ENCODE peak calls at places on chromosomes 16 and 17, in six cellular contexts. One of them, this sample, is unnamed.

GRCh38 chr17:77145635-77146632 is 5.2 kb downstream of the SEC14L1 start:
- DNase-seq in H1: no peak
- DNase-seq in HepG2: peak; percentile 70
- DNase-seq in K562: no peak
- DNase-seq in GM12878: peak; percentile 71
- DNase-seq in IMR-90: peak; percentile 76
- DNase-seq in this sample: peak; percentile 44

GRCh38 chr17:4643676-4644075 is 2.2 kb upstream of the ALOX15 start:
- DNase-seq in IMR-90: no peak
- DNase-seq in H1: no peak
- DNase-seq in HepG2: peak; percentile 13
- DNase-seq in K562: no peak
- DNase-seq in GM12878: no peak
- DNase-seq in this sample: no peak

GRCh38 chr16:22813946-22814325 is at the start of gene HS3ST2:
- DNase-seq in HepG2: no peak
- DNase-seq in K562: no peak
- DNase-seq in H1: peak; percentile 36
- DNase-seq in IMR-90: no peak
- DNase-seq in GM12878: no peak
- DNase-seq in this sample: peak; percentile 90

GRCh38 chr17:68399638-68400403 is 57.5 kb downstream of the WIPI1 start:
- DNase-seq in H1: no peak
- DNase-seq in GM12878: no peak
- DNase-seq in K562: no peak
- DNase-seq in HepG2: no peak
- DNase-seq in IMR-90: peak; percentile 57
- DNase-seq in this sample: no peak

GRCh38 chr16:55499951-55500350 is 8.9 kb upstream of the LPCAT2 start:
- DNase-seq in HepG2: no peak
- DNase-seq in K562: peak; percentile 1
- DNase-seq in H1: no peak
- DNase-seq in IMR-90: peak; percentile 99
- DNase-seq in GM12878: no peak
- DNase-seq in this sample: no peak

GRCh38 chr16:19524356-19524865 is 669 bp downstream of the CCP110 start:
- DNase-seq in H1: no peak
- DNase-seq in GM12878: no peak
- DNase-seq in K562: no peak
- DNase-seq in HepG2: no peak
- DNase-seq in IMR-90: no peak
- DNase-seq in this sample: peak; percentile 19

GRCh38 chr17:46929413-46929812 is 6.5 kb downstream of the GOSR2 start:
- DNase-seq in GM12878: no peak
- DNase-seq in K562: no peak
- DNase-seq in H1: no peak
- DNase-seq in HepG2: no peak
- DNase-seq in IMR-90: peak; percentile 48
- DNase-seq in this sample: no peak

GRCh38 chr16:50274771-50275415 is 8.5 kb downstream of the ADCY7 start:
- DNase-seq in HepG2: no peak
- DNase-seq in GM12878: no peak
- DNase-seq in H1: no peak
- DNase-seq in IMR-90: no peak
- DNase-seq in K562: no peak
- DNase-seq in this sample: no peak

GRCh38 chr16:8905795-8906591 is 23.8 kb downstream of the LITAFD start:
- DNase-seq in GM12878: no peak
- DNase-seq in H1: no peak
- DNase-seq in HepG2: peak; percentile 32
- DNase-seq in K562: peak; percentile 44
- DNase-seq in IMR-90: no peak
- DNase-seq in this sample: no peak

GRCh38 chr16:78352184-78352583 is 252.7 kb downstream of the WWOX start:
- DNase-seq in H1: no peak
- DNase-seq in IMR-90: no peak
- DNase-seq in GM12878: no peak
- DNase-seq in K562: no peak
- DNase-seq in HepG2: no peak
- DNase-seq in this sample: no peak

GRCh38 chr16:65624696-65625095 is 502.8 kb upstream of the CDH11 start:
- DNase-seq in IMR-90: no peak
- DNase-seq in GM12878: no peak
- DNase-seq in H1: no peak
- DNase-seq in HepG2: no peak
- DNase-seq in K562: no peak
- DNase-seq in this sample: no peak

GRCh38 chr16:194516-194915 is 14.3 kb downstream of the HBQ1 start:
- DNase-seq in HepG2: no peak
- DNase-seq in K562: no peak
- DNase-seq in IMR-90: peak; percentile 29
- DNase-seq in H1: no peak
- DNase-seq in GM12878: no peak
- DNase-seq in this sample: no peak

GRCh38 chr16:85777583-85778310 is 21.6 kb downstream of the EMC8 start:
- DNase-seq in K562: no peak
- DNase-seq in GM12878: no peak
- DNase-seq in HepG2: no peak
- DNase-seq in H1: no peak
- DNase-seq in IMR-90: peak; percentile 58
- DNase-seq in this sample: no peak

GRCh38 chr17:55167024-55167721 is 97.6 kb upstream of the HLF start:
- DNase-seq in GM12878: no peak
- DNase-seq in K562: no peak
- DNase-seq in H1: no peak
- DNase-seq in HepG2: no peak
- DNase-seq in IMR-90: no peak
- DNase-seq in this sample: no peak

GRCh38 chr17:17789828-17790672 is 46.7 kb downstream of the SREBF1 start:
- DNase-seq in H1: no peak
- DNase-seq in GM12878: no peak
- DNase-seq in HepG2: no peak
- DNase-seq in K562: no peak
- DNase-seq in IMR-90: no peak
- DNase-seq in this sample: peak; percentile 65

GRCh38 chr16:4319454-4319853 is 3.6 kb downstream of the GLIS2 start:
- DNase-seq in K562: no peak
- DNase-seq in IMR-90: no peak
- DNase-seq in GM12878: no peak
- DNase-seq in HepG2: no peak
- DNase-seq in H1: no peak
- DNase-seq in this sample: no peak

GRCh38 chr17:57045868-57046671 is 39.0 kb upstream of the AKAP1 start:
- DNase-seq in GM12878: no peak
- DNase-seq in HepG2: no peak
- DNase-seq in H1: no peak
- DNase-seq in IMR-90: no peak
- DNase-seq in K562: no peak
- DNase-seq in this sample: peak; percentile 52

GRCh38 chr16:2483160-2483559 is 8.2 kb downstream of the TBC1D24 start:
- DNase-seq in IMR-90: peak; percentile 27
- DNase-seq in GM12878: no peak
- DNase-seq in H1: no peak
- DNase-seq in K562: no peak
- DNase-seq in HepG2: no peak
- DNase-seq in this sample: peak; percentile 78

DNA sequence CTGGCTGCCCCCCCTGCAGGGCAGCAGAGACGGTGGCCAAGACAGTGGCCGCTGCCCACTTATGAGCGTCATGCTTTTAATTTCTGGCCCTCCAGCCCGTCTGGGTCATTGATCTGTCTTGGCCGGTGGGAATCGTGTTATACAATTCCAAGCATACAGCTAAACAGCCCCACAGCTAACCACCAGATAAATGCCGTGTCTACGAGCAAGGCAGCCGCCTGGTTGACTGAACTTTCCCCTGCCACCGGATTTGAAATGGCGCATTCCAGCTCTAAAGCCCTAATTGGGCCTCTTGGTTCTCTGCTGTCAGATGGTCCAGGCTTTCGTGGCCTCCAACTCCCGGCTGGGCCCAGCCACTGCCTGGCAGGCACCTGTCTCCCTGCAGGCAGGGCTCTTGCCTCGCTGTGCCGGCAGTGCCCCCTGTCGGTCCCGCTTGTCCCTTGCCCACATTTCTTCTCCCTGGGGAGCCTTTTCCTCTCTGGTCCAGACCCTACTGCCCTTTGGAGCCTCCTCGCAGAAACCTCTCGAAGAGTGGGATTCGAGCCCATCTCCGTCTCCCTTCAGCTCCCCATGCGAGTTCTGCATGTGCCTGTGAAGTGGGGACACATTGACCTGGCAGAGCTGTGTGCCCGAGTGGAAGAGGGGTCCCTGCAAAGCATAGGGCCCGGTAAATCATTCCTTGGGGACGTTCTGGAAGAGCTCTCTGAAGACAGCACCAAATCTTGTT is 1.8 kb upstream of the RBFOX3 start:
- DNase-seq in IMR-90: peak; percentile 5
- DNase-seq in HepG2: peak; percentile 46
- DNase-seq in K562: peak; percentile 81
- DNase-seq in GM12878: no peak
- DNase-seq in H1: peak; percentile 78
- DNase-seq in this sample: peak; percentile 92
- TF ChIP-seq USF2 in IMR-90: no peak
- TF ChIP-seq USF2 in HepG2: no peak
- TF ChIP-seq USF2 in K562: no peak
- TF ChIP-seq USF2 in GM12878: no peak
- TF ChIP-seq USF2 in H1: no peak
- TF ChIP-seq USF2 in this sample: no peak

GRCh38 chr17:48006936-48007703 is 30.5 kb downstream of the COPZ2 start:
- DNase-seq in IMR-90: no peak
- DNase-seq in H1: no peak
- DNase-seq in HepG2: no peak
- DNase-seq in GM12878: no peak
- DNase-seq in K562: no peak
- DNase-seq in this sample: no peak

GRCh38 chr17:48002208-48002919 is 31.5 kb downstream of the CDK5RAP3 start:
- DNase-seq in H1: no peak
- DNase-seq in HepG2: peak; percentile 50
- DNase-seq in GM12878: peak; percentile 75
- DNase-seq in IMR-90: peak; percentile 87
- DNase-seq in K562: peak; percentile 43
- DNase-seq in this sample: no peak

GRCh38 chr17:48003686-48004120 is 32.8 kb downstream of the CDK5RAP3 start:
- DNase-seq in HepG2: no peak
- DNase-seq in H1: no peak
- DNase-seq in IMR-90: no peak
- DNase-seq in K562: no peak
- DNase-seq in GM12878: no peak
- DNase-seq in this sample: no peak

GRCh38 chr17:48002920-48003685 is 32.2 kb downstream of the CDK5RAP3 start:
- DNase-seq in K562: no peak
- DNase-seq in H1: no peak
- DNase-seq in HepG2: no peak
- DNase-seq in IMR-90: no peak
- DNase-seq in GM12878: no peak
- DNase-seq in this sample: peak; percentile 86

GRCh38 chr17:48004973-48005372 is 32.6 kb downstream of the COPZ2 start:
- DNase-seq in K562: no peak
- DNase-seq in IMR-90: no peak
- DNase-seq in H1: no peak
- DNase-seq in HepG2: no peak
- DNase-seq in GM12878: no peak
- DNase-seq in this sample: no peak
- H3K9ac ChIP-seq in K562: no peak overlapping the region
- H3K9ac ChIP-seq in IMR-90: no peak overlapping the region
- H3K9ac ChIP-seq in H1: no peak overlapping the region
- H3K9ac ChIP-seq in HepG2: no peak overlapping the region
- H3K9ac ChIP-seq in GM12878: no peak overlapping the region
- H3K9ac ChIP-seq in this sample: peak overlapping the region; percentile 21

DNA sequence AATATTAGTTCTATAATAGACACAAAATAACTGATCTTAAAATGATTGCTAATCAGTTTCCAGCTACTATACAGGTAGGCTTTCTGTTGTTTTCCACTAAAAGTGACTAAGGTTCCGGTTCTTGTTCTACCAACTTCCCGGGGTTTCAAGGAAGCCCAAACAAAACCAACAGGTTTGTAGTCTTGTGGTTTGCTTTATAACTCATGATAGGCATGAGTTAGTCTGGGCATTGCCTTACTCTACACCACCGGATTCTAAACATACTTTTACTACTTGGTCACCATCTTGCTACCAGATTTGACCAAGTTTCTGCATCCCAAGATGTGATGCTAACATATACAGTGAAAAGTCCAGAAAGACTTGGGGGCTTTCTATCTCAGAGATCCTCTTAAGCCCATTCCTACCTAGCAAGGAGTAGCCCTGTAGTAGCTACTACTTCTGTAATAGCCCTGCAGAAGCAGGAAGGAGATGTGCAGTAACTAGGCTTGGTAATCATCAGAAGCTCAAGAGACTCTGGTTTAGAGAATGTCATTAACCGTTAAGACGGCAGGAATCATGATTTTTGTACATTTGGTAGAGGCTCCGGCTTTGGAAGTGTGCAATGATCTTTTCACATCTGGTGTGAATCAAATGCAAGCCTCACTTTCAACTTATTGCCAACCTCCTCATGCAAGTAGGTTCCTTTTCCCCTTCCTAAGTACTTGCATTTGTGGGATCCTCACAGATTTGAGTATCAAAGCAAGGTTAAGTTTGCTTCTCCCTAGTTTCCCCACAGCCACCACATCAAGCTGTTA is 1.6 kb downstream of the FAM117A start:
- DNase-seq in GM12878: no peak
- DNase-seq in HepG2: no peak
- DNase-seq in H1: no peak
- DNase-seq in K562: no peak
- DNase-seq in IMR-90: peak; percentile 12
- DNase-seq in this sample: no peak
- TF ChIP-seq USF2 in GM12878: no peak
- TF ChIP-seq USF2 in HepG2: no peak
- TF ChIP-seq USF2 in H1: no peak
- TF ChIP-seq USF2 in K562: no peak
- TF ChIP-seq USF2 in IMR-90: no peak
- TF ChIP-seq USF2 in this sample: no peak

GRCh38 chr16:57807252-57807967 is 5.1 kb upstream of the KIFC3 start:
- DNase-seq in GM12878: no peak
- DNase-seq in HepG2: no peak
- DNase-seq in H1: no peak
- DNase-seq in K562: no peak
- DNase-seq in IMR-90: no peak
- DNase-seq in this sample: no peak

GRCh38 chr16:57809843-57810196 is 7.5 kb upstream of the KIFC3 start:
- DNase-seq in IMR-90: no peak
- DNase-seq in GM12878: no peak
- DNase-seq in H1: no peak
- DNase-seq in K562: no peak
- DNase-seq in HepG2: no peak
- DNase-seq in this sample: no peak

GRCh38 chr16:57809276-57809793 is 7.0 kb upstream of the KIFC3 start:
- DNase-seq in K562: no peak
- DNase-seq in H1: no peak
- DNase-seq in GM12878: no peak
- DNase-seq in HepG2: no peak
- DNase-seq in IMR-90: no peak
- DNase-seq in this sample: no peak

GRCh38 chr16:57807968-57808528 is 5.8 kb upstream of the KIFC3 start:
- DNase-seq in GM12878: no peak
- DNase-seq in H1: no peak
- DNase-seq in K562: peak; percentile 78
- DNase-seq in IMR-90: peak; percentile 91
- DNase-seq in HepG2: peak; percentile 92
- DNase-seq in this sample: peak; percentile 84

GRCh38 chr16:57808589-57808988 is 6.3 kb upstream of the KIFC3 start:
- DNase-seq in GM12878: no peak
- DNase-seq in HepG2: no peak
- DNase-seq in IMR-90: no peak
- DNase-seq in K562: no peak
- DNase-seq in H1: no peak
- DNase-seq in this sample: no peak
- H3K9ac ChIP-seq in GM12878: no peak overlapping the region
- H3K9ac ChIP-seq in HepG2: peak overlapping the region; percentile 18
- H3K9ac ChIP-seq in IMR-90: peak overlapping the region; percentile 58
- H3K9ac ChIP-seq in K562: no peak overlapping the region
- H3K9ac ChIP-seq in H1: no peak overlapping the region
- H3K9ac ChIP-seq in this sample: no peak overlapping the region